ENCODE peak calls at places on chromosomes 2 and 18, in ten cellular contexts. Z, N, M, T, S, P, B, Q, G and A are unnamed samples.

GRCh38 chr2:224650815-224651439 is 65.2 kb downstream of the CCDC195 start:
- DNase-seq in M (no peak), G (peak; percentile 37), B (no peak), P (no peak), N (peak; percentile 23), T (peak; percentile 41), Z (no peak), Q (no peak), S (peak; percentile 41), A (peak; percentile 25)

GRCh38 chr2:217645891-217646290 is 356.9 kb downstream of the TNS1 start:
- DNase-seq in Z (no peak), S (no peak), T (no peak), N (no peak), B (no peak), Q (no peak), M (no peak), P (no peak), G (no peak), A (no peak)

GRCh38 chr2:173892341-173892740 is 72.8 kb downstream of the SP3 start:
- DNase-seq in Q (no peak), B (no peak), P (no peak), T (no peak), G (no peak), S (no peak), N (no peak), M (no peak), Z (no peak), A (no peak)

GRCh38 chr18:31555971-31556747 is 35.5 kb upstream of the TTR start:
- DNase-seq in S (peak; percentile 51), Q (no peak), B (no peak), M (no peak), Z (no peak), N (peak; percentile 9), T (peak; percentile 73), G (peak; percentile 44), P (no peak), A (peak; percentile 31)

GRCh38 chr2:120403676-120404075 is 57.7 kb downstream of the INHBB start:
- DNase-seq in S (no peak), M (no peak), Z (no peak), N (no peak), G (no peak), T (peak; percentile 16), P (no peak), Q (no peak), B (no peak), A (no peak)

GRCh38 chr2:226742346-226742745 is 57.3 kb downstream of the IRS1 start:
- DNase-seq in T (no peak), N (no peak), Q (no peak), S (no peak), B (no peak), M (peak; percentile 78), G (no peak), Z (no peak), P (no peak), A (peak; percentile 40)

GRCh38 chr18:69934866-69935265 is 12.8 kb downstream of the CD226 start:
- DNase-seq in G (no peak), T (no peak), Z (no peak), S (no peak), N (no peak), P (no peak), Q (no peak), B (no peak), M (no peak), A (no peak)

GRCh38 chr2:233468047-233468745 is 98.4 kb downstream of the USP40 start:
- DNase-seq in P (no peak), M (no peak), T (no peak), Q (peak; percentile 61), S (no peak), N (no peak), G (no peak), B (no peak), Z (peak; percentile 25), A (no peak)

GRCh38 chr2:13597176-13597575 is 880.4 kb downstream of the TRIB2 start:
- DNase-seq in B (no peak), T (no peak), P (no peak), M (no peak), S (no peak), G (no peak), Z (no peak), N (no peak), Q (no peak), A (no peak)

GRCh38 chr2:46847726-46848421 is 67.7 kb downstream of the MCFD2 start:
- DNase-seq in Z (no peak), P (no peak), N (peak; percentile 39), T (peak; percentile 96), G (no peak), Q (no peak), M (no peak), B (no peak), S (no peak), A (peak; percentile 80)

GRCh38 chr2:142973160-142973821 is 95.8 kb downstream of the KYNU start:
- DNase-seq in B (no peak), S (no peak), P (no peak), T (peak; percentile 28), N (no peak), M (no peak), G (no peak), Q (no peak), Z (no peak), A (peak; percentile 45)

GRCh38 chr2:41865263-41865662 is 182.6 kb upstream of the PKDCC start:
- DNase-seq in P (no peak), N (no peak), S (no peak), Q (no peak), B (no peak), G (no peak), Z (no peak), M (no peak), T (no peak), A (no peak)

GRCh38 chr2:239609162-239609561 is 208.3 kb upstream of the HDAC4 start:
- DNase-seq in M (no peak), S (no peak), B (no peak), T (no peak), Z (no peak), P (no peak), G (no peak), Q (peak; percentile 47), N (no peak), A (no peak)

GRCh38 chr2:23594079-23594494 is 209.1 kb downstream of the KLHL29 start:
- DNase-seq in M (no peak), G (no peak), Z (no peak), P (no peak), N (no peak), B (no peak), S (no peak), Q (peak; percentile 50), T (no peak), A (no peak)

GRCh38 chr2:26347286-26347865 is 787 bp upstream of the ADGRF3 start:
- DNase-seq in T (peak; percentile 18), Z (no peak), B (no peak), S (no peak), P (no peak), Q (no peak), G (no peak), M (no peak), N (no peak), A (peak; percentile 39)

GRCh38 chr2:202032841-202033316 is 776 bp upstream of the FZD7 start:
- DNase-seq in B (peak; percentile 54), M (peak; percentile 81), G (no peak), P (peak; percentile 38), Q (peak; percentile 85), S (peak; percentile 56), T (peak; percentile 45), N (no peak), Z (no peak), A (no peak)

GRCh38 chr2:219293736-219294201 is 14.6 kb downstream of the DNAJB2 start:
- DNase-seq in T (no peak), N (no peak), M (peak; percentile 71), Q (peak; percentile 65), P (no peak), S (no peak), B (no peak), Z (no peak), G (no peak), A (no peak)

GRCh38 chr2:30611572-30611971 is 164.5 kb downstream of the LCLAT1 start:
- DNase-seq in M (no peak), S (no peak), T (peak; percentile 92), B (peak; percentile 70), N (no peak), Q (no peak), P (no peak), Z (no peak), G (no peak), A (peak; percentile 82)

GRCh38 chr2:134366359-134366758 is 112.5 kb downstream of the MGAT5 start:
- DNase-seq in B (no peak), Q (no peak), P (no peak), S (no peak), T (no peak), Z (no peak), M (no peak), G (no peak), N (no peak), A (no peak)

GRCh38 chr18:61333271-61333745 is at the start of gene CDH20:
- DNase-seq in G (no peak), P (no peak), B (no peak), Z (peak; percentile 50), S (no peak), T (no peak), N (no peak), M (no peak), Q (no peak), A (no peak)

GRCh38 chr2:11505652-11506610 is 27.9 kb upstream of the GREB1 start:
- DNase-seq in G (no peak), T (peak; percentile 46), Q (no peak), N (no peak), Z (no peak), P (no peak), M (no peak), S (peak; percentile 81), B (no peak), A (peak; percentile 17)

GRCh38 chr2:18047896-18048657 is 169.6 kb downstream of the KCNS3 start:
- DNase-seq in B (no peak), Q (no peak), Z (no peak), N (peak; percentile 79), P (no peak), G (no peak), S (peak; percentile 52), T (peak; percentile 90), M (no peak), A (peak; percentile 36)

GRCh38 chr2:23859983-23860382 is 66.9 kb downstream of the ATAD2B start:
- DNase-seq in P (no peak), Z (no peak), N (no peak), T (peak; percentile 73), B (no peak), S (no peak), M (no peak), G (no peak), Q (no peak), A (peak; percentile 12)

GRCh38 chr2:42984617-42985016 is 192.2 kb upstream of the HAAO start:
- DNase-seq in Z (no peak), T (no peak), S (no peak), N (no peak), G (no peak), M (no peak), Q (peak; percentile 13), P (no peak), B (no peak), A (no peak)

GRCh38 chr2:19320813-19321212 is 37.6 kb downstream of the OSR1 start:
- DNase-seq in Z (no peak), G (no peak), Q (no peak), M (no peak), S (no peak), N (no peak), P (no peak), B (no peak), T (no peak), A (no peak)

GRCh38 chr2:67085146-67085545 is 312.0 kb upstream of the ETAA1 start:
- DNase-seq in Q (no peak), G (no peak), T (no peak), B (no peak), S (no peak), P (no peak), M (no peak), N (no peak), Z (no peak), A (no peak)

GRCh38 chr2:226439337-226439736 is 360.3 kb downstream of the IRS1 start:
- DNase-seq in Q (no peak), B (no peak), G (no peak), Z (no peak), P (no peak), M (no peak), N (no peak), S (peak; percentile 40), T (peak; percentile 74), A (no peak)

GRCh38 chr18:42287047-42287446 is 332.0 kb downstream of the PIK3C3 start:
- DNase-seq in P (no peak), S (no peak), B (no peak), Z (no peak), M (no peak), T (no peak), Q (no peak), N (no peak), G (no peak), A (no peak)